ENCODE peak calls at places on chromosomes 6 and 20, in six cellular contexts. G, L, Y, R, X and E are unnamed samples.

GRCh38 chr6:85460154-85460950 is 10.5 kb downstream of the NT5E start:
- DNase-seq in G (no peak), L (no peak), Y (no peak), R (no peak), X (no peak), E (no peak)

GRCh38 chr6:159174263-159174974 is 5.2 kb downstream of the FNDC1 start:
- DNase-seq in G (peak), L (peak), Y (peak), R (peak), X (peak), E (peak)

GRCh38 chr6:74568851-74569250 is 637.0 kb downstream of the COL12A1 start:
- DNase-seq in G (no peak), L (no peak), Y (no peak), R (no peak), X (no peak), E (no peak)

GRCh38 chr20:43057317-43057716 is 132.4 kb downstream of the PTPRT start:
- DNase-seq in G (no peak), L (no peak), Y (no peak), R (no peak), X (no peak), E (no peak)

GRCh38 chr6:16759181-16759645 is 2.0 kb downstream of the ATXN1 start:
- DNase-seq in G (peak), L (no peak), Y (no peak), R (no peak), X (no peak), E (peak)

GRCh38 chr6:152309006-152309405 is 328.2 kb downstream of the SYNE1 start:
- DNase-seq in G (no peak), L (no peak), Y (no peak), R (no peak), X (no peak), E (no peak)

GRCh38 chr6:132072271-132072670 is 121.1 kb upstream of the CCN2 start:
- DNase-seq in G (no peak), L (no peak), Y (no peak), R (no peak), X (no peak), E (no peak)

GRCh38 chr20:61886721-61887658 is 178.7 kb downstream of the TAF4 start:
- DNase-seq in G (peak), L (no peak), Y (peak), R (no peak), X (no peak), E (peak)

GRCh38 chr6:149043476-149044130 is 273.9 kb upstream of the TAB2 start:
- DNase-seq in G (no peak), L (no peak), Y (no peak), R (no peak), X (no peak), E (peak)

GRCh38 chr6:156396791-156397418 is 380.3 kb upstream of the ARID1B start:
- DNase-seq in G (no peak), L (no peak), Y (no peak), R (peak), X (no peak), E (no peak)

GRCh38 chr20:51995038-51995437 is 192.7 kb upstream of the SALL4 start:
- DNase-seq in G (no peak), L (no peak), Y (no peak), R (no peak), X (no peak), E (no peak)

GRCh38 chr20:6212903-6213302 is 90.1 kb upstream of the FERMT1 start:
- DNase-seq in G (no peak), L (no peak), Y (no peak), R (no peak), X (no peak), E (no peak)

GRCh38 chr20:53903652-53903987 is 166.8 kb downstream of the BCAS1 start:
- DNase-seq in G (no peak), L (no peak), Y (no peak), R (no peak), X (no peak), E (no peak)

GRCh38 chr20:21360686-21361085 is 36.6 kb downstream of the NKX2-4 start:
- DNase-seq in G (no peak), L (no peak), Y (no peak), R (no peak), X (no peak), E (no peak)

GRCh38 chr6:44439270-44440045 is 52.0 kb downstream of the CDC5L start:
- DNase-seq in G (no peak), L (no peak), Y (no peak), R (no peak), X (no peak), E (no peak)

GRCh38 chr20:46547995-46548394 is 2.5 kb downstream of the OCSTAMP start:
- DNase-seq in G (no peak), L (no peak), Y (no peak), R (no peak), X (no peak), E (no peak)

GRCh38 chr6:26020983-26021349 is 58.4 kb downstream of the TRIM38 start:
- DNase-seq in G (peak), L (peak), Y (no peak), R (no peak), X (peak), E (no peak)

GRCh38 chr6:74087898-74088297 is 391.9 kb downstream of the CD109 start:
- DNase-seq in G (no peak), L (no peak), Y (no peak), R (no peak), X (no peak), E (no peak)

GRCh38 chr20:51600950-51601349 is 58.4 kb upstream of the NFATC2 start:
- DNase-seq in G (no peak), L (no peak), Y (no peak), R (no peak), X (no peak), E (no peak)

GRCh38 chr20:20019123-20019522 is 2.0 kb downstream of the NAA20 start:
- DNase-seq in G (peak), L (no peak), Y (no peak), R (no peak), X (no peak), E (no peak)

GRCh38 chr6:159727717-159728440 is 573 bp downstream of the WTAP start:
- DNase-seq in G (no peak), L (no peak), Y (peak), R (no peak), X (no peak), E (peak)

GRCh38 chr20:46609043-46609442 is 42.2 kb downstream of the SLC13A3 start:
- DNase-seq in G (no peak), L (no peak), Y (no peak), R (no peak), X (no peak), E (no peak)

GRCh38 chr6:141610741-141611140 is 522.0 kb upstream of the GJE1 start:
- DNase-seq in G (no peak), L (no peak), Y (no peak), R (no peak), X (no peak), E (no peak)

GRCh38 chr6:137351890-137352289 is 132.7 kb upstream of the IFNGR1 start:
- DNase-seq in G (no peak), L (no peak), Y (no peak), R (no peak), X (no peak), E (no peak)

DNA sequence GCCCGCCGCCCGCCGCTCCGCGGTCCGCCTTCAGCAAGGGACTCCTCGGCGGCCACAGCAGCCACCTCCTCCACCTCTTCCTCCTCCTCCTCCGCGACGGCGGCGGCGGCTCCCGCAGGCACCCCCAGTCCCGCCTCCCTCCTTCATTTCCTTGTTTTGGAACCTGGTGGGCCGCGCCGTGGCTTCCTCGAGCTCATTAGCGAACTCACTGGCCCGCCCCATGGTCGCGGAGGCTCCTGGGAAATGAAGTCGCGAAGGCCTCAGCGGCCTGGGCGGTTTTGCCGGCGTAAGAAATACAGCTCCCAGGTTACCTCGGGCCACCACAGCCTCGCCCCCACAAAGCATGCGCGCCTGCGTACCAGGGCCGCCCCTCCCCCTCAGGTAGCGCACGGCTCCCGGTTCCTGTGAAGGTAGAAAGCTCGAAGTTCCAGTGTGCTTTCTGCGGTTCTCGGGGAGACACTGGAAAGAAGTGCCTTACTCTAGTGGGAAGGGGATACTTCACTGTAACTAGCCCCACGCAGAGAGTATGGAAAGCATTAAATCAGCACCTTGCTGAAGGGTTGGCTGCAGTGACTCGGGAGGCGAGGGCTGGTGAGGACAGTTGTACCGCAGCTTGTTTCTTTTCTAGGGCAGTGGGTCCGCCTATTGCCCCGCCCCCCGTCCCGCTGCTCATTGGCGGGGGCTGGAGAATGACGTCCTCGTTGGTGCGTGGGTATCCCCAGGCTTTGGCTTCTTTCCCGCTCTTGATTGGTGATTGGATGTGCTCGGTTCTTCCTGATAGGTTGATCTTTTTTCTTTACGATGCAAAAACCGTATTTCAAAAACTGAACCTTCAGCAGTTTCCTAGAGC is at the start of gene CDK19:
- DNase-seq in G (peak), L (peak), Y (peak), R (peak), X (peak), E (peak)
- TF ChIP-seq CTCF in G (no peak), L (peak), Y (no peak), R (no peak), X (no peak), E (no peak)

GRCh38 chr20:58215116-58215515 is 13.3 kb downstream of the ANKRD60 start:
- DNase-seq in G (no peak), L (no peak), Y (no peak), R (no peak), X (no peak), E (no peak)

GRCh38 chr20:58213716-58214115 is 14.7 kb downstream of the ANKRD60 start:
- DNase-seq in G (no peak), L (no peak), Y (no peak), R (no peak), X (no peak), E (no peak)

GRCh38 chr20:58212636-58213035 is 15.8 kb downstream of the ANKRD60 start:
- DNase-seq in G (no peak), L (no peak), Y (no peak), R (no peak), X (no peak), E (no peak)

GRCh38 chr20:58214310-58214709 is 14.1 kb downstream of the ANKRD60 start:
- DNase-seq in G (no peak), L (no peak), Y (no peak), R (no peak), X (no peak), E (no peak)

DNA sequence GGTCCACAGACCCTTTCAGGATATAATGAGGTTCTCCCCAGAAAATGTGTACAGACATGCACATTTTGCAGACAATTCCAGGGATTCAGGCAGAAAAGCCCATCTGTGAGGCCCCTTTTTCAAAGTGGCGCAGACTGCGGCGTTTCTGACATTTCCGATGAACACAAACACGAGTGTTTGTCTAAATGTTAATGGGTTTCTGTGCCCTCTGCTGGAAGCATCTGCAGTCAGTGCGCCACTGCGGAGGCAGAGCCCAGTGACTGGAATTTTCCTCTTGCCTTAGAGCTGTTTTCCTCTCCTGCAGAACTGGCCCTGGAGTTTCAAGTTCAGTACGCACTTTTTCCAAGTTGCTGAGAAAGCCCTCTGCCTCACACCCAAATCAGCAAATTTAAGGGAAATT is 15.3 kb downstream of the ANKRD60 start:
- DNase-seq in G (peak), L (no peak), Y (no peak), R (peak), X (no peak), E (no peak)
- TF ChIP-seq CTCF in G (no peak), L (no peak), Y (no peak), R (no peak), X (peak), E (no peak)

GRCh38 chr6:166770216-166771116 is 143.4 kb upstream of the RPS6KA2 start:
- DNase-seq in G (no peak), L (no peak), Y (no peak), R (no peak), X (peak), E (no peak)
- TF ChIP-seq CTCF in G (no peak), L (no peak), Y (no peak), R (no peak), X (peak), E (no peak)

DNA sequence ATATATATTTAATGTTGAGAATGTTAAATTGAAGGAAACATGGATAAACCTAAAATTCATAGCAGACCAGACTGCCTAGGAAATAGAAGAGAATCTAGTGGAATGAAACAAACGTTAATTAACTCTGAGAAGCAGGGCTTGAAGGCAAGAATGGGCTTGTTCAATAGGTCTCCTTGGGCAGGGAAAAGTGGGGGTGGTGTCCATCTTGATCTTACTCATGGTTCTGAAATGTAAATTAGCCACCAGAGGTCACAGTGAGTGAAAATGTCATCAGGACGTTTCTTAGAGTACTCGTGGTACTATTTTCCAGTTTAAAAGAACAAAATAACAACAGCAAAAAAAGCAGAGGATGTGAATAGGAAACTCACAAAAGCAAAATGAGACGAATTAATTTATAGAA is 66.8 kb upstream of the BTBD3 start:
- DNase-seq in G (no peak), L (no peak), Y (no peak), R (no peak), X (no peak), E (no peak)
- TF ChIP-seq CTCF in G (no peak), L (no peak), Y (no peak), R (no peak), X (no peak), E (no peak)